ENCODE peak calls at places on chromosomes 3 and 15, in four cellular contexts. I, U, F and O are unnamed samples.

GRCh38 chr15:101455291-101455916 is 34.1 kb downstream of the PCSK6 start:
- DNase-seq in I (peak; percentile 71), U (no peak), F (no peak), O (no peak)

GRCh38 chr3:192079098-192079497 is 618.1 kb downstream of the PYDC2 start:
- DNase-seq in F (no peak), U (no peak), I (no peak), O (no peak)

GRCh38 chr3:9600597-9600996 is 47.0 kb upstream of the LHFPL4 start:
- DNase-seq in F (no peak), U (no peak), I (no peak), O (no peak)

GRCh38 chr3:118842147-118842863 is 192.3 kb downstream of the IGSF11 start:
- DNase-seq in U (no peak), I (no peak), F (peak; percentile 20), O (no peak)

GRCh38 chr3:188786424-188786823 is 385.3 kb upstream of the TPRG1 start:
- DNase-seq in I (no peak), F (no peak), U (no peak), O (no peak)

GRCh38 chr3:66133050-66133757 is 87.6 kb upstream of the SLC25A26 start:
- DNase-seq in F (no peak), I (no peak), U (no peak), O (no peak)

GRCh38 chr3:188573929-188574317 is 420.0 kb downstream of the LPP start:
- DNase-seq in U (no peak), F (no peak), I (no peak), O (no peak)

GRCh38 chr3:38002940-38003339 is 12.4 kb downstream of the VILL start:
- DNase-seq in I (no peak), F (no peak), U (no peak), O (no peak)

GRCh38 chr15:23395030-23395692 is 40.6 kb downstream of the GOLGA8S start:
- DNase-seq in I (no peak), U (no peak), F (no peak), O (no peak)

GRCh38 chr15:29382862-29383261 is 113.2 kb upstream of the NSMCE3 start:
- DNase-seq in I (no peak), F (no peak), U (no peak), O (no peak)

GRCh38 chr3:110454066-110454465 is 617.5 kb upstream of the NECTIN3 start:
- DNase-seq in U (no peak), F (no peak), I (no peak), O (no peak)

GRCh38 chr15:50562735-50563640 is 16.5 kb upstream of the USP50 start:
- DNase-seq in I (peak; percentile 15), U (no peak), F (no peak), O (no peak)

GRCh38 chr15:69491051-69491505 is 38.5 kb downstream of the RPLP1 start:
- DNase-seq in I (no peak), U (no peak), F (no peak), O (no peak)

GRCh38 chr15:88571153-88572029 is 24.9 kb upstream of the DET1 start:
- DNase-seq in I (no peak), U (no peak), F (no peak), O (no peak)

GRCh38 chr3:138188013-138188352 is 882 bp downstream of the ARMC8 start:
- DNase-seq in U (peak; percentile 16), F (no peak), I (no peak), O (peak; percentile 30)

GRCh38 chr3:182165234-182165633 is 453.5 kb downstream of the SOX2 start:
- DNase-seq in I (no peak), F (no peak), U (no peak), O (no peak)

GRCh38 chr3:117887031-117887430 is 1147.6 kb downstream of the IGSF11 start:
- DNase-seq in U (no peak), I (no peak), F (no peak), O (no peak)

GRCh38 chr3:191051037-191051436 is 148.0 kb upstream of the OSTN start:
- DNase-seq in F (no peak), I (no peak), U (no peak), O (no peak)

GRCh38 chr3:187112934-187113793 is 26.1 kb downstream of the RPL39L start:
- DNase-seq in F (no peak), U (peak; percentile 17), I (no peak), O (no peak)

GRCh38 chr3:94249491-94250079 is 186.7 kb downstream of the NSUN3 start:
- DNase-seq in U (peak; percentile 51), I (peak; percentile 54), F (peak; percentile 7), O (peak; percentile 7)

GRCh38 chr3:34783881-34784280 is 855.4 kb upstream of the ARPP21 start:
- DNase-seq in I (no peak), U (no peak), F (no peak), O (no peak)

GRCh38 chr15:39135989-39136388 is 444.9 kb upstream of the THBS1 start:
- DNase-seq in I (no peak), F (no peak), U (no peak), O (no peak)

GRCh38 chr3:151003024-151003771 is 30.7 kb upstream of the CLRN1 start:
- DNase-seq in F (no peak), U (no peak), I (no peak), O (no peak)

GRCh38 chr3:185693985-185694675 is 108.0 kb downstream of the SENP2 start:
- DNase-seq in U (no peak), I (no peak), F (no peak), O (no peak)

GRCh38 chr3:48598323-48599076 is 3.4 kb upstream of the COL7A1 start:
- DNase-seq in I (no peak), F (no peak), U (no peak), O (no peak)

GRCh38 chr3:197226179-197226578 is 72.2 kb downstream of the DLG1 start:
- DNase-seq in I (no peak), U (no peak), F (no peak), O (no peak)

GRCh38 chr3:160564949-160565441 is 376 bp downstream of the KPNA4 start:
- DNase-seq in U (no peak), F (no peak), I (peak; percentile 47), O (peak; percentile 48)

GRCh38 chr3:51340989-51341636 is 44.0 kb upstream of the MANF start:
- DNase-seq in U (no peak), F (no peak), I (no peak), O (no peak)

GRCh38 chr3:187264946-187265345 is 26.6 kb downstream of the MASP1 start:
- DNase-seq in I (no peak), F (no peak), U (no peak), O (no peak)

GRCh38 chr15:32909431-32909830 is 191.6 kb downstream of the GREM1 start:
- DNase-seq in F (no peak), I (no peak), U (no peak), O (no peak)

GRCh38 chr3:119085070-119085439 is 50.4 kb upstream of the IGSF11 start:
- DNase-seq in I (no peak), U (no peak), F (no peak), O (no peak)

GRCh38 chr15:68384451-68385239 is 47.3 kb downstream of the ITGA11 start:
- DNase-seq in I (no peak), U (no peak), F (no peak), O (no peak)

DNA sequence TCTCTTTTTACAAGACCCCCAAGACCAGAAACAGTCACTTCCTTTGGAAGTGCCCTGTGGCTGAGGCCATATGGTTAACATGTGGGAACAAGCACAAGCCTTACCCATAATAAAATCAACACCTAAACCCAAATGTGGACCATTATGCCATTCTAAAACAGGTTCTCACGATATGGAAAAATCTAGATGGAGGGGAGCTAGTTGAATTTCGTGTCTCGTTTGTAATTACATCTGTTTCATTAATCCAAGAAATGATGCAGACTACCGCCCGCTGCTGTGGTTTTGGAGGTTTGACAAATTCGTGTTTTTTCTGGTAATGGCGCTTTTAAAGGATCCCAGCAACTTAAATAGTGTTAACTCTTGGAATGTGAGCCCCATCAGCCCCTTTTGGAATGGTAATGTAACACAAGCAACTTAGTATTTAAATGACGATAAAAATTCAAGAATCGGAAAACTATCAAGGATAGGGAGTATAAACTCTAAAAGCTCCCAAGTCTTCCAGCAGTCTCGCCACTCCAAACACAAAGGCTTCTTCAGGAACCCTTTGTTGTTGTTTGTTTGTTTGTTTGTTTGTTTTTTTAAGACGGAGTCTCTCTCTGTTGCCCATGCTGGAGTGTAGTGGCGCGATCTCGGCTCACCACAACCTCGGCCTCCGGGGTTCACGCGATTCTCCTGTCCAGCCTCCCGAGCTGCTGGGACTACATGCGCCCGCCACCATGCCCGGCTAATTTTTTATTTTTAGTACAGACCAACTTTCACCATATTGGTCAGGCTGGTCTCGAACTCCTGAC is 1.1 kb downstream of the CNBP start:
- DNase-seq in F (no peak), U (no peak), I (peak; percentile 19), O (no peak)
- TF ChIP-seq POLR2AphosphoS5 in F (peak; percentile 58), U (no peak), I (peak; percentile 16), O (no peak)

DNA sequence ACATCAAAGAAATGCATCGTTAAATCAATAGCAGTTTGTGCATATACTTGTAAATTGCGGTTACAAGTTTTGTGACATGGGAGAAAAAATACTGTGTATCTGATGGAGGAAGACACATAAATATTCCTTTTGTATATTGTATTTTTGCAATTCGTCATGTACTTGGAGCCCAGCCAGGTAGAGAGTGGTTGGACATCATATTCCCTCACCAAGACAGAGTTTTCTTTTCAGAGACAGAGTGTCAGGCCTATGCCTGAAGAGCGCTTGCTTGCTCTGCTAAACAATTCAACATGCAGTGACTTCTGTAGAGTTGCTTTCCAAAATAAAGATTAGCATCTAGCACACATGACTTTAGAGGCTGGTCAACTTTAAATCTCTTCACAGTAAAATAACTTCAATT is 24.8 kb upstream of the MEIS2 start:
- DNase-seq in I (no peak), F (no peak), U (no peak), O (no peak)
- TF ChIP-seq SPI1 in I (no peak), F (no peak), U (no peak), O (no peak)

GRCh38 chr3:63912768-63913588 is 795 bp upstream of the SCAANT1 start:
- DNase-seq in I (no peak), U (peak; percentile 66), F (no peak), O (no peak)
- TF ChIP-seq POLR2AphosphoS5 in I (no peak), U (no peak), F (no peak), O (no peak)

GRCh38 chr15:84812842-84813241 is 4.3 kb upstream of the ALPK3 start:
- DNase-seq in U (no peak), I (no peak), F (no peak), O (no peak)

GRCh38 chr15:84811151-84811550 is 6.0 kb upstream of the ALPK3 start:
- DNase-seq in U (no peak), I (no peak), F (no peak), O (no peak)

GRCh38 chr15:84811828-84812227 is 5.3 kb upstream of the ALPK3 start:
- DNase-seq in F (no peak), U (no peak), I (no peak), O (no peak)

GRCh38 chr15:84807228-84807627 is 9.9 kb upstream of the ALPK3 start:
- DNase-seq in F (no peak), U (no peak), I (no peak), O (no peak)

GRCh38 chr15:84810073-84810840 is 6.9 kb upstream of the ALPK3 start:
- DNase-seq in F (no peak), U (no peak), I (no peak), O (no peak)
- TF ChIP-seq SPI1 in F (no peak), U (no peak), I (no peak), O (no peak)

GRCh38 chr15:99574048-99574447 is 8.3 kb downstream of the MEF2A start:
- DNase-seq in F (no peak), I (no peak), U (no peak), O (no peak)
- TF ChIP-seq POLR2AphosphoS5 in F (no peak), I (no peak), U (no peak), O (no peak)

DNA sequence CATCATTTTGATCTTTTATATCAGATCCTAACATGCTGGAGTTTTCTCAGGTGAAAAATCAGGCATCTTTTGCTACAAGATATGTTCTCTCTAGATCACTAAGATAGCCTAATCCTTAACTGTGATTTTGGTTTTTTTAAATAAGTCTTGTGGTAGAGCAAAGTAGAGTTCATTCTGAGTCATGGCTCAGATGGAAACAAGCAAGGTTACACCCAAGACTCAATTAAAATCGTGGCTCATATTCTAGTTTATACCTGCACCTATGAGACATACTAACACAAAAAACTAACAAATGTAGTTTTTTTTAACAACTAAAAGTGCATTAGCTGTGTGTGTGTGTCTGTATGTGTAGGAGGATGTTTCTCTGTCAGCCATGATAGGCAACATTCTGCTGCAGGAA is 428.2 kb downstream of the NLGN1 start:
- DNase-seq in I (no peak), U (no peak), F (no peak), O (no peak)
- TF ChIP-seq SPI1 in I (no peak), U (no peak), F (no peak), O (no peak)